ENCODE peak calls at places on chromosome 9, in eight cellular contexts. N is H1, R is thoracic aorta, X is KG1, Z is cardiac muscle cell, I is heart left ventricle, H is DMS53, Y is HAP-1. T is an unnamed sample.

GRCh38 chr9:37026085-37026935 is 7.8 kb downstream of the PAX5 start:
- DNase-seq in Y (peak; percentile 44), H (peak; percentile 60), N (no peak), I (no peak), R (no peak), Z (no peak), X (no peak), T (no peak)

GRCh38 chr9:36793277-36793676 is 220.6 kb downstream of the MELK start:
- DNase-seq in N (no peak), R (no peak), X (no peak), Z (no peak), H (peak; percentile 51), Y (no peak), I (no peak), T (no peak)

GRCh38 chr9:125747765-125748510 is 765 bp downstream of the PBX3 start:
- DNase-seq in I (peak; percentile 52), Y (peak; percentile 43), Z (peak; percentile 40), N (no peak), X (no peak), R (no peak), H (peak; percentile 60), T (no peak)

GRCh38 chr9:124934290-124934689 is 6.6 kb downstream of the GOLGA1 start:
- DNase-seq in Z (no peak), R (no peak), I (no peak), H (no peak), X (no peak), Y (no peak), N (no peak), T (no peak)

GRCh38 chr9:81002242-81002641 is 687.1 kb downstream of the TLE1 start:
- DNase-seq in Y (no peak), R (no peak), N (no peak), I (no peak), X (no peak), H (peak; percentile 61), Z (no peak), T (no peak)

GRCh38 chr9:2216591-2216990 is 201.4 kb downstream of the SMARCA2 start:
- DNase-seq in R (no peak), N (no peak), Z (peak; percentile 22), I (no peak), H (no peak), X (no peak), Y (no peak), T (no peak)

GRCh38 chr9:27549196-27549737 is 19.7 kb upstream of the MOB3B start:
- DNase-seq in I (no peak), Z (peak; percentile 72), R (no peak), X (no peak), N (no peak), H (no peak), Y (no peak), T (no peak)

GRCh38 chr9:123894822-123895221 is 35.1 kb downstream of the DENND1A start:
- DNase-seq in H (no peak), I (no peak), Z (no peak), Y (no peak), N (no peak), X (no peak), R (no peak), T (no peak)

GRCh38 chr9:109455391-109455790 is 42.7 kb downstream of the PTPN3 start:
- DNase-seq in H (peak; percentile 20), N (no peak), R (no peak), I (no peak), Z (no peak), X (no peak), Y (peak; percentile 28), T (no peak)

GRCh38 chr9:78903581-78903980 is 606.7 kb downstream of the PSAT1 start:
- DNase-seq in Y (no peak), X (no peak), I (no peak), N (no peak), Z (peak; percentile 10), H (no peak), R (no peak), T (no peak)